ENCODE peak calls at places on chromosomes 1 and 21, in seven cellular contexts. A is NCI-H2081 treated with DMSO at 0.1 percent for 48 hours, L is NCI-H1105, S is cardiac fibroblast, F is RWPE1, Z is spleen, G is NCI-H1694 treated with DMSO at 0.1 percent for 48 hours. V is an unnamed sample.

GRCh38 chr21:18142639-18143038 is 102.0 kb upstream of the CHODL start:
- DNase-seq in A (no peak), L (peak; percentile 88), S (no peak), F (no peak), Z (no peak), G (no peak), V (no peak)

GRCh38 chr1:154179951-154180687 is 11.8 kb downstream of the TPM3 start:
- DNase-seq in A (no peak), L (no peak), S (no peak), F (no peak), Z (peak; percentile 78), G (no peak), V (no peak)

GRCh38 chr21:46392921-46393320 is 65.8 kb upstream of the DIP2A start:
- DNase-seq in A (no peak), L (no peak), S (peak; percentile 70), F (no peak), Z (no peak), G (peak; percentile 32), V (peak; percentile 12)

GRCh38 chr1:201016943-201017827 is 6.3 kb downstream of the KIF21B start:
- DNase-seq in A (no peak), L (no peak), S (no peak), F (no peak), Z (peak; percentile 80), G (peak; percentile 46), V (no peak)

GRCh38 chr1:1119272-1119890 is 3.5 kb upstream of the C1orf159 start:
- DNase-seq in A (no peak), L (no peak), S (no peak), F (no peak), Z (peak; percentile 71), G (no peak), V (no peak)

GRCh38 chr1:2850502-2850901 is 49.0 kb upstream of the TTC34 start:
- DNase-seq in A (no peak), L (no peak), S (no peak), F (no peak), Z (peak; percentile 62), G (no peak), V (no peak)

GRCh38 chr1:248165186-248165585 is 9.4 kb upstream of the OR2M2 start:
- DNase-seq in A (no peak), L (no peak), S (no peak), F (no peak), Z (peak; percentile 50), G (no peak), V (no peak)

GRCh38 chr1:104132386-104132973 is 382.8 kb downstream of the AMY1C start:
- DNase-seq in A (peak; percentile 42), L (peak; percentile 51), S (no peak), F (peak; percentile 27), Z (no peak), G (peak; percentile 7), V (no peak)

GRCh38 chr1:93839307-93839706 is 39.7 kb downstream of the DNTTIP2 start:
- DNase-seq in A (no peak), L (no peak), S (peak; percentile 77), F (peak; percentile 64), Z (no peak), G (no peak), V (peak; percentile 84)

GRCh38 chr1:173193639-173194038 is 13.5 kb downstream of the TNFSF4 start:
- DNase-seq in A (no peak), L (no peak), S (peak; percentile 31), F (no peak), Z (no peak), G (no peak), V (peak; percentile 93)

GRCh38 chr1:14190508-14190907 is 408.0 kb upstream of the KAZN start:
- DNase-seq in A (no peak), L (no peak), S (no peak), F (peak; percentile 95), Z (no peak), G (no peak), V (peak; percentile 5)

GRCh38 chr1:173798078-173798477 is 26.4 kb upstream of the DARS2 start:
- DNase-seq in A (no peak), L (no peak), S (no peak), F (peak; percentile 30), Z (no peak), G (no peak), V (no peak)

GRCh38 chr1:201850053-201850397 is 21.1 kb downstream of the IPO9 start:
- DNase-seq in A (no peak), L (no peak), S (peak; percentile 93), F (peak; percentile 51), Z (no peak), G (no peak), V (peak; percentile 75)

GRCh38 chr1:41333146-41333784 is 28.0 kb upstream of the FOXO6 start:
- DNase-seq in A (no peak), L (no peak), S (peak; percentile 70), F (no peak), Z (no peak), G (no peak), V (no peak)

GRCh38 chr1:53160924-53161378 is 18.5 kb upstream of the SLC1A7 start:
- DNase-seq in A (no peak), L (no peak), S (no peak), F (no peak), Z (no peak), G (no peak), V (no peak)

GRCh38 chr1:173050865-173051264 is at the start of gene TNFSF18:
- DNase-seq in A (no peak), L (no peak), S (peak; percentile 78), F (no peak), Z (no peak), G (no peak), V (peak; percentile 83)

GRCh38 chr1:184023133-184023532 is 14.4 kb downstream of the COLGALT2 start:
- DNase-seq in A (no peak), L (no peak), S (no peak), F (no peak), Z (no peak), G (no peak), V (no peak)

GRCh38 chr1:1067284-1068076 is 6.6 kb downstream of the RNF223 start:
- DNase-seq in A (no peak), L (no peak), S (no peak), F (no peak), Z (no peak), G (no peak), V (no peak)

GRCh38 chr1:193013005-193013404 is 46.2 kb downstream of the UCHL5 start:
- DNase-seq in A (no peak), L (no peak), S (peak; percentile 57), F (no peak), Z (no peak), G (no peak), V (peak; percentile 14)

GRCh38 chr21:41596241-41596925 is 88.4 kb upstream of the TMPRSS2 start:
- DNase-seq in A (no peak), L (no peak), S (no peak), F (no peak), Z (no peak), G (no peak), V (no peak)

GRCh38 chr1:203057831-203058673 is 27.8 kb downstream of the MYOG start:
- DNase-seq in A (no peak), L (no peak), S (no peak), F (no peak), Z (peak; percentile 56), G (no peak), V (peak; percentile 59)

GRCh38 chr1:205042911-205043806 is at the start of gene CNTN2:
- DNase-seq in A (no peak), L (peak; percentile 62), S (no peak), F (no peak), Z (no peak), G (peak; percentile 86), V (no peak)

GRCh38 chr21:20272791-20273362 is 725.3 kb upstream of the NCAM2 start:
- DNase-seq in A (no peak), L (no peak), S (no peak), F (peak; percentile 2), Z (no peak), G (no peak), V (no peak)

GRCh38 chr1:4213599-4213998 is 313.5 kb upstream of the C1orf174 start:
- DNase-seq in A (no peak), L (no peak), S (no peak), F (no peak), Z (no peak), G (no peak), V (no peak)

GRCh38 chr1:905071-905749 is 18.5 kb upstream of the SAMD11 start:
- DNase-seq in A (no peak), L (peak; percentile 48), S (peak; percentile 62), F (no peak), Z (peak; percentile 83), G (no peak), V (no peak)

GRCh38 chr1:35637401-35637809 is 3.9 kb downstream of the PSMB2 start:
- DNase-seq in A (no peak), L (no peak), S (peak; percentile 53), F (peak; percentile 41), Z (no peak), G (no peak), V (peak; percentile 26)

GRCh38 chr1:7717769-7718368 is 53.2 kb upstream of the VAMP3 start:
- DNase-seq in A (no peak), L (no peak), S (no peak), F (no peak), Z (no peak), G (no peak), V (no peak)

GRCh38 chr1:242120432-242120831 is 121.5 kb upstream of the MAP1LC3C start:
- DNase-seq in A (no peak), L (no peak), S (no peak), F (no peak), Z (no peak), G (no peak), V (no peak)